ENCODE peak calls at places on chromosomes 5 and 9, in five cellular contexts. T is prostate gland, K is spleen, D is sigmoid colon, U is GM12878. N is an unnamed sample. For H3K4me1, the result is how much of the 10 kb centered on the place peaks cover.

GRCh38 chr9:21559402-21560280 is 77.5 kb upstream of the IFNE start:
- DNase-seq in D (peak), U (no peak), K (peak), T (peak), N (no peak)

GRCh38 chr9:115267788-115268187 is 149.8 kb upstream of the TNC start:
- DNase-seq in D (no peak), K (no peak), U (no peak), T (no peak), N (no peak)

GRCh38 chr5:73126381-73126780 is 6.0 kb downstream of the TMEM171 start:
- DNase-seq in U (no peak), T (no peak), K (no peak), D (no peak), N (no peak)

GRCh38 chr5:377326-377981 is 55.9 kb downstream of the AHRR start:
- DNase-seq in T (peak), K (peak), D (peak), U (no peak), N (no peak)

GRCh38 chr9:129773262-129774048 is 20.6 kb upstream of the PTGES start:
- DNase-seq in D (peak), U (no peak), T (no peak), K (peak), N (no peak)

GRCh38 chr5:1099931-1100651 is 11.8 kb downstream of the SLC12A7 start:
- DNase-seq in K (no peak), D (no peak), T (no peak), U (no peak), N (no peak)

GRCh38 chr5:76861616-76862015 is 11.8 kb downstream of the S100Z start:
- DNase-seq in D (no peak), T (no peak), U (no peak), K (no peak), N (no peak)

GRCh38 chr5:72363146-72363802 is 43.1 kb downstream of the PTCD2 start:
- DNase-seq in K (no peak), U (no peak), T (no peak), D (no peak), N (no peak)

GRCh38 chr5:141641634-141642278 is 5.0 kb downstream of the RELL2 start:
- DNase-seq in U (no peak), K (no peak), T (no peak), D (no peak), N (no peak)

GRCh38 chr9:29865764-29866313 is 2292.6 kb upstream of the C9orf72 start:
- DNase-seq in U (no peak), T (no peak), K (no peak), D (no peak), N (no peak)

GRCh38 chr9:114324492-114324891 is 1.6 kb downstream of the ORM1 start:
- DNase-seq in D (no peak), U (no peak), K (peak), T (no peak), N (no peak)

GRCh38 chr5:79255786-79256557 is 20.0 kb downstream of the JMY start:
- DNase-seq in K (no peak), U (no peak), T (no peak), D (no peak), N (no peak)

GRCh38 chr5:180910735-180911134 is 11.8 kb downstream of the BTNL8 start:
- DNase-seq in K (no peak), U (no peak), D (no peak), T (no peak), N (no peak)

GRCh38 chr9:96217756-96218693 is 84.0 kb downstream of the HSD17B3 start:
- DNase-seq in D (peak), K (peak), T (peak), U (no peak), N (peak)

GRCh38 chr5:131959136-131959535 is 13.7 kb upstream of the MEIKIN start:
- DNase-seq in T (no peak), K (no peak), U (no peak), D (no peak), N (no peak)

GRCh38 chr9:89781838-89782237 is 177.0 kb downstream of the GADD45G start:
- DNase-seq in T (no peak), K (no peak), U (peak), D (no peak), N (no peak)

GRCh38 chr9:26524225-26524624 is 368.4 kb downstream of the CAAP1 start:
- DNase-seq in K (no peak), U (no peak), D (no peak), T (peak), N (no peak)

GRCh38 chr5:429453-430188 is 13.4 kb upstream of the EXOC3 start:
- DNase-seq in T (no peak), U (no peak), D (peak), K (peak), N (no peak)

GRCh38 chr9:18798106-18798505 is 234.9 kb downstream of the SAXO1 start:
- DNase-seq in T (no peak), K (no peak), D (no peak), U (no peak), N (no peak)

GRCh38 chr9:20315672-20316071 is 306.6 kb downstream of the MLLT3 start:
- DNase-seq in T (no peak), K (no peak), U (no peak), D (no peak), N (no peak)

DNA sequence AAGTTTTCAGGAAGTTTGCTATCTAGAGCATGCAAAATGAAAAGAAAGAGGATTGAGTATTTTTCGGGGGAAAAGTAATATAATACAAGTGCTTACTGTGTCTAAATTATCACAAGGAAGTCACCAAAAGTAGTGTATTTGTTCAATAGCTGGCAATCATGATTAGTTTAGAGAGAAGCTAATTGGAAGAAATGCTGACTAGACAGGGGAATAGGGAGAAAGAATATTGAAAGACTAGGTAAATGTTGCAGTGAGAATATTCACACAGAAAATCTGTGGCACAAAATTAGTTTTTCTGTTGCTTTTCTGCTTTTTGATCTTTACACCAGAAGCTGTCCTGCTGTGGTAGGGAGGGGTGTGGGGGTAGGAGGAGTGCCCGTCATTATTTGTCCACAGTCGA is 238.7 kb downstream of the MARCHF11 start:
- DNase-seq in U (no peak), D (no peak), T (no peak), K (no peak), N (no peak)
- H3K4me1 ChIP-seq in U (under half), D (under half), T (under half), K (under half), N (under half)

GRCh38 chr9:137032893-137033292 is 1.0 kb upstream of the FUT7 start:
- DNase-seq in D (peak), U (no peak), T (no peak), K (peak), N (no peak)

GRCh38 chr9:137035507-137035834 is 3.6 kb upstream of the FUT7 start:
- DNase-seq in U (no peak), K (no peak), D (no peak), T (no peak), N (no peak)

GRCh38 chr9:137034709-137035506 is 3.0 kb upstream of the FUT7 start:
- DNase-seq in K (peak), U (peak), D (peak), T (peak), N (peak)

GRCh38 chr9:137035937-137036336 is 4.0 kb upstream of the FUT7 start:
- DNase-seq in U (no peak), T (no peak), D (no peak), K (no peak), N (no peak)

DNA sequence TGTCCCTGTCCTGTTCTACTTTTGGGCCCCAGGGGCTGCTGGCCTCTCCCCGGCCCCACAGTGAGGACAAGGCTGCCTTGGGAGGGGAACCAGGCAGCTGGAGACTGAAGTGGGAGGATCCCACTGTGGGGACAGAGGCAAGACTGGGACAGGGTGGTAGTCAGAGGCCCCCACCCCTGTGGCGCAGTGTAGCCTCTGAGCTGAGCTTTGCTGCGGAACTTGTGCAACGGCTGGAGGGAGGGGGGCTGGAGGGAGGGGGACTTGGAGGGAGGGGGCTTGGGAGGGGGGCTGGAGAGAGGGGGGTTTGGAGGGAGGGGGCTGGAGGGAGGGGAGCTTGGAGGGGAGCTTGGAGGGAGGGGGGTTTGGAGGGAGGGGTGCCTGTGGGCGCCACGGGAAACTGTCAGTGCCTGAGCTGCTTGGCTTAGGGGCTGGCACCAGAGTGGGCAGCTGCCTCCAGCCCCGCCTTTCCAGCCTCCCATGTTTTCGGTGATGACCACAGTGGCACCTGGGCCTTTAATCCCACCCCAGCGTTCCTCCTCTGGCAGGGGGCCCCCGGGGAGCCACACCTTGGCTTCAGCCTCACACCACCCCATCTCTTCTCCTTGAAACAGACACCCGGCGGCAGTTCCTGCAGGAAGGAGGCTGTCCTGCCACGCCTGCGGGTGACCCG is 2.3 kb upstream of the FUT7 start:
- DNase-seq in K (peak), T (no peak), D (no peak), U (no peak), N (no peak)
- TF ChIP-seq POLR2AphosphoS5 in K (no peak), T (no peak), D (no peak), U (no peak), N (no peak)

DNA sequence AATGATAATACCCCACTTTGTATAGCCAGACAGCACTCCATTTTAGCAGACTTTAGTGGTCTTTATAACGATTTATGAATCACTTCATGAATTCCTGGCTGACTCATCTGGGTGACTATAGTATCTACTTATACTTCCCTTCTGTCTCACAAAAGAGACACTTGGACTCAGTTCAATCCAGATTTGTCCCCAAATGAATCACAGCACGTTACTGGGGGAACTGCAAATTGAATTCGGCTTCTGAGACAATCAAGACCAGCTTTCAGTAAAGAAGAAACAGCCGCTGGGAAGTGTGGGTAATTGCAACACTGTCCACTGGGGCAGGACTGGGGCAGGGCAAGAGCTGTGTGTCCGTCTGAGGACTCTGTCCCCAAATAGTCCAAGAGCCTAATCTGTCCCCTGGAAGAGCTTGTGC is 337.3 kb upstream of the RFX3 start:
- DNase-seq in D (no peak), K (no peak), T (no peak), U (no peak), N (no peak)
- H3K4me3 ChIP-seq in D (no peak), K (no peak), T (no peak), U (no peak), N (no peak)

GRCh38 chr5:15693036-15693728 is 193.2 kb downstream of the FBXL7 start:
- DNase-seq in T (no peak), K (no peak), D (no peak), U (no peak), N (no peak)
- H3K4me1 ChIP-seq in T (under half), K (under half), D (under half), U (under half), N (under half)

DNA sequence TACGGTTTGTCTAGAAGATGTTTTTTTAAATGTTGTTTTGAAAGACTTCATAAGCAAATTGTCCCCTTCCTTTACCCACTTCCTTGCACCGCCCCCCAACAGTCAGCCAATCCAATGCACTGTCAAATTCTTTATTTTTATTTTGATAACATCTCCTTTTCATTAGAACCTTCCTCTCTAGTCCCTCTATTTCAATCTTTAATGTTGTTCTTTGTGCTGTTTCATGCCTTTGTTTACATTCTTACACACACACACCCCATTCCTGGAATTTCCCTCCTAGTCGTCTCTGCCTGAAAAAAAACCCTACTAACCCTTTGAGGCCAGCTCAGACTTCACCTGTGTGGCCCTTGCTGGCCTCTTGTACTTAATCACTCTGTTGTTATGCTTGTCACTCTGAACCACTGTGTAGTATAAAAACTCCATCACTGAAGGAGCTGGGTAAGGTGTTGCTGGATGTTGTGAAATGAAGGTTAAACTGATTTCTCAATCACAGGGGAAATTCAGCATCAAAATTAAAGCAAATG is 133.4 kb downstream of the UGCG start:
- DNase-seq in T (no peak), D (no peak), U (no peak), K (no peak), N (peak)
- TF ChIP-seq POLR2AphosphoS5 in T (no peak), D (no peak), U (peak), K (no peak), N (peak)

GRCh38 chr5:134005415-134006118 is 792 bp upstream of the VDAC1 start:
- DNase-seq in U (no peak), T (peak), D (peak), K (peak), N (no peak)

GRCh38 chr5:134004626-134005414 is at the start of gene VDAC1:
- DNase-seq in K (peak), T (peak), D (peak), U (no peak), N (no peak)

GRCh38 chr5:134007581-134008256 is 2.9 kb upstream of the VDAC1 start:
- DNase-seq in T (no peak), D (no peak), K (peak), U (no peak), N (no peak)

GRCh38 chr5:134003957-134004625 is 684 bp downstream of the VDAC1 start:
- DNase-seq in D (peak), T (peak), K (peak), U (no peak), N (no peak)

DNA sequence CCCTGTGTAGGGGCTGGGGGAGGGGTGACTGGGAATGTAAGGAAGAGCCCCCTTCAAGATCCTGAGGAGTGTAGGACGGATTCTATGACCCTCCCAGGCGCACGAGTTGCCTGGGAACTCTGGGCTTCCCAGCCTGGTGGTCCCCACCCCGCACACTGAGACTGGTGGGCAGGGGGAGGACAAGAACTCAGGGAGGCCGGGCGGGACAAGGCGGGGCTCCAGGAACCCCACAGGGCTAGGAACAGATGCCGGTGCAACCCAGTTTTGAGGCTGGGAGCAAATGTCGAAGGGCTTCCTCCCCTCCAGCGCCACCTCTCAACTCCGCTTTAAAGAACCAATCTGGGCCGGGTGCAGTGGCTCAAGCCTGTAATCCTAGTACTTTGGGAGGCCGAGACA is 1.3 kb upstream of the VDAC1 start:
- DNase-seq in K (peak), D (no peak), U (no peak), T (no peak), N (no peak)
- H3K4me3 ChIP-seq in K (peak), D (peak), U (no peak), T (peak), N (peak)

GRCh38 chr9:126721531-126722098 is 83.2 kb upstream of the ZBTB43 start:
- DNase-seq in D (no peak), U (no peak), K (peak), T (no peak), N (no peak)

GRCh38 chr9:126720661-126721530 is 83.9 kb upstream of the ZBTB43 start:
- DNase-seq in K (no peak), D (no peak), U (no peak), T (no peak), N (no peak)

GRCh38 chr9:126722922-126723806 is 81.7 kb upstream of the ZBTB43 start:
- DNase-seq in T (peak), D (peak), K (peak), U (no peak), N (no peak)

GRCh38 chr9:126723807-126724172 is 81.0 kb upstream of the ZBTB43 start:
- DNase-seq in T (no peak), U (no peak), K (no peak), D (no peak), N (no peak)

GRCh38 chr9:126722252-126722921 is 82.5 kb upstream of the ZBTB43 start:
- DNase-seq in U (peak), K (peak), T (peak), D (peak), N (no peak)
- H3K4me1 ChIP-seq in U (under half), K (under half), T (under half), D (under half), N (under half)

DNA sequence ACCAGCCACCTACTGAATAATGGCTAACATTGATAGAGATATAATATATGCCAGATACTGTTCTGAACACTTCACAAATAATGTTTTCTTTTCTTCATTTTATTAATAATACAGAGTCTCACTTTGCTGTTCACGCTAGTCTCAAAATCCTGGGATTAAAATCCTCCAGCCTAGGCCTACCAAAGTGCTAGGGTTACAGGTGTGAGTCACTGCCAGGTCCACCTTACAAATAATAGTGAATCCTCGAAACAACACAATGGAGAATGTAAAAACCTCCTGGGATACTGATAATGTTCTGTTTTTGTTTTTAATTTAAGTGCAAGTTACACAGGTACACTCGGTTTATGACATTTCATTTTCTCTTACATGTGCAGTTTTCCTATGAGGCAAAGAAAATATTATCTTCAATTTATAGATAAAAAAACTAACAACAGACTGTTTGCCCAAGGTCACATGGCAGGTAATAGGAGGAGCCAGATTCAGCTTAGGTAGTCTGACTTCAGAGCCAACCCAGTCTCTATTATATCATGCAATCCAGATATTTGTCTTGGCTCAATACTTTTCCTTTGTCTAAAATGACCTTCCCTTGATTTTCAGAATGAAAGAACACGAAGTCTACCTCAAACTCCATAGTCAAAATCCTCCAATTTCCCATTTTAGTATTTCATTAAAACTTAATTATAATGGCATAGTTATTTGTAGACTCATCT is 7.8 kb downstream of the ZFR start:
- DNase-seq in U (no peak), K (no peak), T (peak), D (no peak), N (no peak)
- TF ChIP-seq POLR2AphosphoS5 in U (no peak), K (no peak), T (peak), D (no peak), N (no peak)

N was measured in Panc1.